ENCODE peak calls at places on chromosomes 5 and 9, in eight cellular contexts. P is tibial nerve, T is body of pancreas, A is endothelial cell of umbilical vein, C is K562, I is thyroid gland, S is sigmoid colon, X is stomach. F is an unnamed sample.

GRCh38 chr5:78508231-78508765 is 140.3 kb downstream of the LHFPL2 start:
- DNase-seq in P (no peak), T (no peak), A (no peak), C (peak; percentile 49), I (no peak), S (no peak), X (no peak), F (no peak)

GRCh38 chr9:89421595-89421994 is 76.3 kb downstream of the SEMA4D start:
- DNase-seq in P (no peak), T (no peak), A (no peak), C (no peak), I (no peak), S (no peak), X (no peak), F (no peak)

GRCh38 chr9:134848504-134848903 is 32.1 kb upstream of the FCN2 start:
- DNase-seq in P (no peak), T (no peak), A (no peak), C (no peak), I (no peak), S (no peak), X (no peak), F (no peak)

GRCh38 chr9:105132576-105132975 is 111.9 kb upstream of the SLC44A1 start:
- DNase-seq in P (no peak), T (no peak), A (no peak), C (no peak), I (no peak), S (no peak), X (no peak), F (no peak)

GRCh38 chr9:87088192-87088591 is 140.9 kb upstream of the GAS1 start:
- DNase-seq in P (no peak), T (no peak), A (no peak), C (no peak), I (no peak), S (no peak), X (no peak), F (no peak)

GRCh38 chr5:143037708-143038107 is 267.5 kb downstream of the ARHGAP26 start:
- DNase-seq in P (no peak), T (no peak), A (no peak), C (no peak), I (no peak), S (no peak), X (no peak), F (no peak)

GRCh38 chr5:80275347-80275746 is 19.5 kb upstream of the SERINC5 start:
- DNase-seq in P (no peak), T (peak; percentile 18), A (peak; percentile 21), C (peak; percentile 19), I (no peak), S (no peak), X (no peak), F (no peak)

GRCh38 chr5:19891658-19892057 is 96.3 kb downstream of the CDH18 start:
- DNase-seq in P (no peak), T (no peak), A (no peak), C (no peak), I (no peak), S (no peak), X (no peak), F (no peak)

GRCh38 chr9:134174526-134175290 is 10.3 kb upstream of the RNU6ATAC start:
- DNase-seq in P (no peak), T (no peak), A (no peak), C (no peak), I (no peak), S (no peak), X (no peak), F (no peak)

GRCh38 chr9:2017459-2018161 is 2.5 kb downstream of the SMARCA2 start:
- DNase-seq in P (peak; percentile 66), T (peak; percentile 87), A (peak; percentile 67), C (peak; percentile 45), I (peak; percentile 86), S (peak; percentile 88), X (peak; percentile 80), F (peak; percentile 77)

GRCh38 chr9:78031271-78031825 is at the start of gene GNAQ:
- DNase-seq in P (no peak), T (peak; percentile 20), A (no peak), C (peak; percentile 11), I (no peak), S (peak; percentile 68), X (no peak), F (no peak)

GRCh38 chr9:107539427-107540154 is 50.0 kb upstream of the KLF4 start:
- DNase-seq in P (peak; percentile 20), T (no peak), A (no peak), C (no peak), I (no peak), S (peak; percentile 69), X (no peak), F (no peak)

GRCh38 chr9:6055213-6055612 is 39.8 kb upstream of the RANBP6 start:
- DNase-seq in P (no peak), T (peak; percentile 82), A (peak; percentile 91), C (peak; percentile 34), I (peak; percentile 50), S (no peak), X (peak; percentile 49), F (no peak)

GRCh38 chr9:87607859-87608258 is 110.2 kb downstream of the DAPK1 start:
- DNase-seq in P (no peak), T (peak; percentile 38), A (peak; percentile 77), C (no peak), I (no peak), S (no peak), X (no peak), F (no peak)

GRCh38 chr5:15521349-15521937 is 21.5 kb downstream of the FBXL7 start:
- DNase-seq in P (no peak), T (no peak), A (no peak), C (no peak), I (no peak), S (no peak), X (no peak), F (no peak)

GRCh38 chr5:96048763-96049162 is 87.1 kb upstream of the ELL2 start:
- DNase-seq in P (no peak), T (peak; percentile 49), A (no peak), C (peak; percentile 27), I (no peak), S (no peak), X (peak; percentile 42), F (no peak)

GRCh38 chr5:130289132-130290088 is 385.1 kb downstream of the CHSY3 start:
- DNase-seq in P (no peak), T (no peak), A (no peak), C (no peak), I (no peak), S (no peak), X (no peak), F (no peak)

GRCh38 chr5:134053840-134054338 is 49.1 kb upstream of the VDAC1 start:
- DNase-seq in P (no peak), T (no peak), A (no peak), C (no peak), I (peak; percentile 10), S (no peak), X (no peak), F (no peak)

GRCh38 chr5:157148734-157149615 is 6.3 kb upstream of the MED7 start:
- DNase-seq in P (peak; percentile 42), T (peak; percentile 69), A (peak; percentile 59), C (peak; percentile 77), I (peak; percentile 62), S (no peak), X (peak; percentile 69), F (peak; percentile 28)

GRCh38 chr5:82812575-82812974 is 264.6 kb downstream of the TMEM167A start:
- DNase-seq in P (no peak), T (no peak), A (no peak), C (no peak), I (no peak), S (no peak), X (no peak), F (no peak)
- H3K4me3 ChIP-seq in P (no peak overlapping the region), T (no peak overlapping the region), A (no peak overlapping the region), C (no peak overlapping the region), I (no peak overlapping the region), S (no peak overlapping the region), X (no peak overlapping the region), F (no peak overlapping the region)

GRCh38 chr5:172735141-172735831 is 35.7 kb downstream of the DUSP1 start:
- DNase-seq in P (no peak), T (no peak), A (no peak), C (no peak), I (no peak), S (peak; percentile 64), X (no peak), F (peak; percentile 33)

GRCh38 chr5:172731286-172732073 is 39.5 kb downstream of the DUSP1 start:
- DNase-seq in P (no peak), T (peak; percentile 89), A (no peak), C (no peak), I (peak; percentile 64), S (no peak), X (peak; percentile 83), F (no peak)

GRCh38 chr5:172733974-172734346 is 37.0 kb downstream of the DUSP1 start:
- DNase-seq in P (no peak), T (no peak), A (no peak), C (no peak), I (no peak), S (no peak), X (no peak), F (no peak)

GRCh38 chr5:172732201-172732865 is 38.7 kb downstream of the DUSP1 start:
- DNase-seq in P (no peak), T (no peak), A (no peak), C (no peak), I (no peak), S (no peak), X (no peak), F (no peak)

DNA sequence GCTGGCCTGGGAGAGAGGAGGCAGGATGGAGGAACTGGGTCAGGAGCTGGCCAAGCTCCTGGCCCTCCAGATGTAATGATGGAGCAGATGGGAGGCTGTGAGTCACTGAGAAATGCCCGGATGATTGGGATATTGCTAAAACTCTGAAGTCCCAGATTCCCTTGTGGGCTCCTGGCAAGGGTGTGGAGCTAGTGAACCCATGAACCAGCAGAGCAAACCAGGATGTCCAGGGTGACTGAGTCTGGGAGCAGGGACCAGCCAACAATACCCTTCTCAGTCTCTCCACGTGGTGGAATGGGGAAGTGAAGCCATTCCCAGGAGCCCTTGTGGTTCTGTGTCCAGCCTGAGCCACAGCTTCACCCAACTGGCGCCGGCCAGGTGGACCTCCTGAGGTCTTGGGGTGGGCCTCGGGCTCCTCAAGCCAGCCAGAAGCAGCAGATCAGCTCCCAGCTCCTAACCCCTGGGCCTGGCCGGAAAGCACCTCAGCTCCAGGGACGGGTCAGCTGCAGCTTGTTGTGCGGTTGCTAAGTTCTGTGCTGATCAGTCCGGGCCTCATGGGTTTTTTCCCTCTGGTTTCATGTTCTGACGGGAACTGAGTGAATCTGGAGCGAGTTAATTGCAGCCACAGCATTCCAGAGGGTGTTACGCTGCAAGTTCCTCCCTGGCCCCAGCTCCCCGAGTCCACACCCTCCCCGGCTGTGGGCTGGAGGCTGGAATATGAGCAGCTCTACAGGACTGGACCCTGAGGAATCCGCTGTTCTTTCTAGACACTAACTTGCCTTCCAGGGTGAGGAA is 37.6 kb downstream of the DUSP1 start:
- DNase-seq in P (peak; percentile 78), T (peak; percentile 80), A (peak; percentile 62), C (no peak), I (peak; percentile 53), S (peak; percentile 96), X (peak; percentile 69), F (peak; percentile 71)
- TF ChIP-seq POLR2A in P (peak; percentile 38), T (no peak), A (no peak), C (no peak), I (peak; percentile 24), S (no peak), X (no peak), F (no peak)

GRCh38 chr9:38195737-38196161 is 126.7 kb upstream of the SHB start:
- DNase-seq in P (no peak), T (peak; percentile 25), A (no peak), C (no peak), I (no peak), S (no peak), X (no peak), F (no peak)
- H3K4me3 ChIP-seq in P (no peak overlapping the region), T (no peak overlapping the region), A (no peak overlapping the region), C (no peak overlapping the region), I (no peak overlapping the region), S (no peak overlapping the region), X (no peak overlapping the region), F (no peak overlapping the region)

GRCh38 chr9:109325089-109325488 is 4.2 kb upstream of the EPB41L4B start:
- DNase-seq in P (no peak), T (no peak), A (no peak), C (no peak), I (no peak), S (no peak), X (no peak), F (no peak)
- TF ChIP-seq POLR2A in P (no peak), T (no peak), A (no peak), C (no peak), I (no peak), S (no peak), X (no peak), F (no peak)